ENCODE peak calls at places on chromosome 20, in ten cellular contexts. S, H, K, V, Y, W, U, L, Q and O are unnamed samples.

GRCh38 chr20:63837475-63837874 is 6.4 kb upstream of the ZBTB46 start:
- DNase-seq in K (no peak), V (no peak), U (no peak), H (no peak), L (no peak), S (no peak), Q (no peak), Y (no peak), W (no peak), O (no peak)

GRCh38 chr20:45308078-45308778 is at the start of gene MATN4:
- DNase-seq in S (peak; percentile 63), L (no peak), Y (no peak), V (no peak), K (peak; percentile 65), Q (no peak), H (no peak), U (no peak), W (no peak), O (no peak)

GRCh38 chr20:61037498-61037897 is 214.6 kb upstream of the CDH4 start:
- DNase-seq in V (no peak), U (no peak), L (no peak), Y (no peak), Q (no peak), S (no peak), H (no peak), W (no peak), K (no peak), O (no peak)

GRCh38 chr20:53255102-53255710 is 283.0 kb downstream of the TSHZ2 start:
- DNase-seq in U (no peak), S (no peak), K (no peak), H (no peak), Q (no peak), L (peak; percentile 2), V (no peak), Y (no peak), W (no peak), O (no peak)

GRCh38 chr20:51318058-51318960 is 224.2 kb downstream of the NFATC2 start:
- DNase-seq in Q (peak; percentile 60), W (peak; percentile 70), Y (peak; percentile 32), L (peak; percentile 71), S (peak; percentile 47), V (no peak), U (peak; percentile 50), K (peak; percentile 74), H (no peak), O (no peak)

GRCh38 chr20:32965581-32966373 is 38.5 kb downstream of the SUN5 start:
- DNase-seq in V (no peak), W (no peak), S (no peak), H (no peak), L (no peak), Q (no peak), U (no peak), Y (peak; percentile 1), K (no peak), O (no peak)

GRCh38 chr20:50992733-50993457 is 30.0 kb downstream of the KCNG1 start:
- DNase-seq in S (no peak), U (peak; percentile 79), Y (peak; percentile 84), K (no peak), V (no peak), Q (peak; percentile 86), H (peak; percentile 96), L (peak; percentile 60), W (peak; percentile 1), O (peak; percentile 46)

GRCh38 chr20:1979116-1979778 is 14.6 kb downstream of the PDYN start:
- DNase-seq in U (no peak), L (no peak), K (no peak), S (no peak), Q (no peak), H (no peak), Y (no peak), V (no peak), W (no peak), O (no peak)

GRCh38 chr20:51457281-51457932 is 85.1 kb downstream of the NFATC2 start:
- DNase-seq in Y (peak; percentile 47), H (peak; percentile 69), S (peak; percentile 71), L (no peak), U (no peak), V (no peak), W (no peak), Q (peak; percentile 86), K (peak; percentile 76), O (no peak)

GRCh38 chr20:63230800-63231268 is 4.9 kb upstream of the BIRC7 start:
- DNase-seq in Y (peak; percentile 78), H (no peak), U (peak; percentile 83), W (no peak), K (no peak), Q (peak; percentile 78), V (no peak), L (no peak), S (peak; percentile 78), O (no peak)

GRCh38 chr20:62177307-62177706 is 5.5 kb upstream of the MTG2 start:
- DNase-seq in V (no peak), U (no peak), W (no peak), L (no peak), K (peak; percentile 12), H (no peak), S (no peak), Q (no peak), Y (no peak), O (no peak)

GRCh38 chr20:13101701-13102100 is 92.9 kb downstream of the SPTLC3 start:
- DNase-seq in W (no peak), Q (peak; percentile 63), L (no peak), V (no peak), Y (peak; percentile 13), U (no peak), S (no peak), K (no peak), H (no peak), O (no peak)

GRCh38 chr20:7926767-7927166 is 13.5 kb downstream of the HAO1 start:
- DNase-seq in W (no peak), L (no peak), Y (peak; percentile 22), Q (peak; percentile 62), V (no peak), U (peak; percentile 15), S (no peak), H (peak; percentile 20), K (no peak), O (no peak)

GRCh38 chr20:62761058-62761758 is 35.1 kb upstream of the MRGBP start:
- DNase-seq in L (no peak), U (peak; percentile 46), K (peak; percentile 48), V (no peak), Q (no peak), W (no peak), S (peak; percentile 28), Y (no peak), H (no peak), O (no peak)

GRCh38 chr20:46963196-46963529 is 68.5 kb downstream of the EYA2 start:
- DNase-seq in K (no peak), V (no peak), W (no peak), Q (no peak), H (no peak), S (no peak), L (no peak), Y (no peak), U (no peak), O (no peak)

GRCh38 chr20:63767886-63768285 is 28.3 kb downstream of the SLC2A4RG start:
- DNase-seq in H (no peak), K (no peak), V (no peak), U (no peak), L (no peak), S (no peak), Y (no peak), W (no peak), Q (no peak), O (no peak)

GRCh38 chr20:63525968-63526367 is 5.4 kb downstream of the PPDPF start:
- DNase-seq in K (peak; percentile 60), L (no peak), U (no peak), S (peak; percentile 18), Q (no peak), V (no peak), H (no peak), W (no peak), Y (no peak), O (no peak)

GRCh38 chr20:24767623-24768100 is 181.4 kb upstream of the CST7 start:
- DNase-seq in L (no peak), V (no peak), Q (no peak), S (no peak), U (no peak), H (no peak), W (no peak), K (no peak), Y (no peak), O (no peak)

GRCh38 chr20:9332783-9333482 is 181.5 kb upstream of the LAMP5 start:
- DNase-seq in L (no peak), K (no peak), H (no peak), W (no peak), V (no peak), U (no peak), Q (no peak), Y (no peak), S (no peak), O (no peak)

GRCh38 chr20:3010985-3011723 is 32.3 kb upstream of the GNRH2 start:
- DNase-seq in V (peak; percentile 11), Q (peak; percentile 59), L (no peak), Y (peak; percentile 61), H (no peak), S (no peak), W (no peak), U (no peak), K (no peak), O (no peak)

GRCh38 chr20:47280668-47281067 is 75.8 kb downstream of the ZMYND8 start:
- DNase-seq in U (no peak), Q (no peak), S (no peak), H (no peak), W (no peak), L (no peak), V (no peak), K (no peak), Y (no peak), O (no peak)

GRCh38 chr20:63273635-63274380 is 1.2 kb downstream of the ARFGAP1 start:
- DNase-seq in W (no peak), Y (peak; percentile 83), K (no peak), H (peak; percentile 39), Q (peak; percentile 97), U (no peak), V (peak; percentile 47), L (no peak), S (no peak), O (no peak)

GRCh38 chr20:19254956-19255355 is 42.5 kb downstream of the SLC24A3 start:
- DNase-seq in W (no peak), Y (no peak), U (no peak), V (no peak), H (no peak), S (no peak), L (no peak), Q (peak; percentile 3), K (no peak), O (no peak)

GRCh38 chr20:6269163-6269873 is 146.5 kb upstream of the FERMT1 start:
- DNase-seq in H (no peak), Q (no peak), L (no peak), K (no peak), U (no peak), Y (no peak), V (no peak), W (no peak), S (no peak), O (no peak)

GRCh38 chr20:13128173-13128572 is 92.9 kb upstream of the ISM1 start:
- DNase-seq in H (no peak), Y (no peak), V (no peak), W (no peak), U (no peak), S (no peak), K (no peak), L (no peak), Q (no peak), O (no peak)